ENCODE peak calls at places on chromosomes 2 and 18, in ten cellular contexts. H is T-cell; L is heart left ventricle; Y is NCI-H82; P is left ventricle myocardium superior; G is activated T-cell treated with anti-CD3 and anti-CD28 coated beads, Interleukin-2, amount 50 U/mL, for 72 hours; M is NAMALWA; C is fibroblast of the conjunctiva; Q is suprapubic skin; T is NCI-H1694 treated with DMSO at 0.1 percent for 48 hours. V is an unnamed sample.

GRCh38 chr18:78978336-78979057 is 1.1 kb upstream of the SALL3 start:
- DNase-seq in H (no peak), L (no peak), Y (no peak), T (no peak), P (no peak), M (no peak), C (no peak), Q (no peak), G (no peak), V (no peak)

GRCh38 chr2:142515493-142515892 is 362.0 kb upstream of the KYNU start:
- DNase-seq in C (no peak), T (no peak), L (no peak), P (no peak), Y (no peak), M (no peak), G (no peak), H (no peak), Q (no peak), V (no peak)

GRCh38 chr2:230879271-230879882 is 14.6 kb downstream of the ITM2C start:
- DNase-seq in Y (no peak), T (no peak), H (no peak), P (no peak), G (no peak), M (no peak), Q (no peak), L (peak; percentile 8), C (no peak), V (peak; percentile 25)

GRCh38 chr2:207512356-207512755 is 17.4 kb upstream of the CREB1 start:
- DNase-seq in L (no peak), P (no peak), M (no peak), T (no peak), H (no peak), Q (no peak), C (no peak), G (no peak), Y (no peak), V (no peak)

GRCh38 chr2:178187861-178188260 is 6.5 kb upstream of the OSBPL6 start:
- DNase-seq in P (no peak), C (no peak), T (no peak), G (no peak), Y (no peak), L (no peak), M (no peak), Q (no peak), H (no peak), V (no peak)

GRCh38 chr2:46984642-46985476 is 69.3 kb upstream of the MCFD2 start:
- DNase-seq in G (peak; percentile 60), P (peak; percentile 71), Y (no peak), H (no peak), T (no peak), C (peak; percentile 90), M (peak; percentile 65), L (peak; percentile 76), Q (peak; percentile 89), V (peak; percentile 80)

GRCh38 chr18:22286576-22286975 is 117.2 kb downstream of the GATA6 start:
- DNase-seq in Q (no peak), G (no peak), H (no peak), Y (no peak), C (no peak), L (no peak), M (no peak), P (peak; percentile 31), T (no peak), V (peak; percentile 62)

GRCh38 chr2:151569167-151569566 is 159.5 kb downstream of the RIF1 start:
- DNase-seq in T (no peak), Y (no peak), G (no peak), L (no peak), C (no peak), M (no peak), Q (no peak), P (no peak), H (no peak), V (no peak)

GRCh38 chr2:27264753-27265535 is 2.1 kb upstream of the SLC30A3 start:
- DNase-seq in Q (no peak), H (peak; percentile 21), T (peak; percentile 37), P (peak; percentile 85), L (peak; percentile 85), M (peak; percentile 49), Y (peak; percentile 88), C (no peak), G (peak; percentile 75), V (peak; percentile 53)

GRCh38 chr18:62403125-62403524 is 78.0 kb downstream of the TNFRSF11A start:
- DNase-seq in P (no peak), T (no peak), Y (no peak), L (no peak), H (no peak), G (no peak), M (no peak), Q (no peak), C (no peak), V (no peak)

GRCh38 chr18:22167471-22168151 is 1.8 kb upstream of the GATA6 start:
- DNase-seq in Q (no peak), T (no peak), G (no peak), P (peak; percentile 55), M (no peak), Y (peak; percentile 46), H (no peak), L (no peak), C (no peak), V (no peak)

GRCh38 chr18:43422483-43422882 is 145.2 kb upstream of the SYT4 start:
- DNase-seq in P (no peak), T (peak; percentile 51), G (no peak), Q (no peak), Y (peak; percentile 49), C (no peak), H (no peak), M (peak; percentile 4), L (no peak), V (no peak)

GRCh38 chr2:170425291-170425751 is 247.4 kb downstream of the MYO3B start:
- DNase-seq in P (no peak), H (no peak), Y (no peak), G (no peak), M (no peak), T (peak; percentile 29), Q (no peak), L (no peak), C (peak; percentile 76), V (no peak)

GRCh38 chr2:144642106-144642505 is 122.2 kb upstream of the ZEB2 start:
- DNase-seq in M (peak; percentile 26), H (no peak), C (no peak), T (no peak), G (no peak), L (no peak), P (no peak), Y (peak; percentile 65), Q (no peak), V (no peak)

GRCh38 chr2:240137596-240138274 is 1.6 kb upstream of the COPS9 start:
- DNase-seq in Q (peak; percentile 59), L (no peak), Y (no peak), H (no peak), G (no peak), P (peak; percentile 5), T (no peak), C (no peak), M (no peak), V (no peak)

GRCh38 chr2:67752964-67753363 is 309.8 kb downstream of the C1D start:
- DNase-seq in T (no peak), L (no peak), Y (no peak), C (no peak), H (no peak), M (no peak), P (no peak), G (no peak), Q (no peak), V (no peak)

GRCh38 chr2:693606-694005 is 16.4 kb upstream of the TMEM18 start:
- DNase-seq in Q (no peak), M (no peak), C (no peak), L (no peak), P (no peak), Y (no peak), H (no peak), G (no peak), T (no peak), V (no peak)

GRCh38 chr2:230227216-230227615 is 1.7 kb downstream of the SP140 start:
- DNase-seq in M (peak; percentile 34), T (no peak), L (no peak), Y (no peak), Q (no peak), C (no peak), P (no peak), G (no peak), H (no peak), V (no peak)

GRCh38 chr2:168286535-168286934 is 39.1 kb upstream of the STK39 start:
- DNase-seq in M (no peak), H (no peak), Y (no peak), L (no peak), P (no peak), G (no peak), Q (no peak), C (no peak), T (no peak), V (no peak)

GRCh38 chr2:161414385-161415040 is 1.6 kb upstream of the TBR1 start:
- DNase-seq in C (no peak), Y (peak; percentile 68), Q (no peak), H (no peak), G (peak; percentile 16), M (no peak), T (no peak), L (no peak), P (peak; percentile 41), V (no peak)

GRCh38 chr2:3098231-3098630 is 279.4 kb downstream of the EIPR1 start:
- DNase-seq in M (no peak), H (no peak), G (no peak), T (no peak), C (no peak), P (no peak), Q (no peak), Y (no peak), L (no peak), V (no peak)

GRCh38 chr2:238117199-238118154 is 17.3 kb downstream of the ESPNL start:
- DNase-seq in G (no peak), P (peak; percentile 28), Y (no peak), L (no peak), M (no peak), Q (no peak), T (no peak), C (no peak), H (no peak), V (no peak)

GRCh38 chr2:37566517-37566961 is 104.9 kb downstream of the CDC42EP3 start:
- DNase-seq in L (no peak), C (peak; percentile 44), M (no peak), Y (no peak), Q (no peak), P (no peak), G (no peak), T (no peak), H (no peak), V (no peak)

GRCh38 chr18:25399554-25399953 is 47.6 kb upstream of the ZNF521 start:
- DNase-seq in T (no peak), Y (no peak), M (no peak), P (no peak), C (no peak), Q (no peak), L (no peak), G (no peak), H (no peak), V (no peak)

GRCh38 chr2:30191831-30192271 is 39.5 kb upstream of the LBH start:
- DNase-seq in H (no peak), M (no peak), Y (no peak), G (no peak), P (no peak), L (no peak), C (no peak), Q (no peak), T (no peak), V (no peak)

GRCh38 chr2:73111300-73112025 is 1.3 kb downstream of the RAB11FIP5 start:
- DNase-seq in Q (no peak), C (no peak), H (no peak), L (peak; percentile 43), P (peak; percentile 38), G (peak; percentile 14), T (peak; percentile 15), M (peak; percentile 50), Y (peak; percentile 53), V (no peak)

GRCh38 chr2:19140463-19141208 is 217.8 kb downstream of the OSR1 start:
- DNase-seq in L (no peak), Y (peak; percentile 49), M (no peak), T (no peak), H (no peak), P (no peak), G (no peak), C (no peak), Q (no peak), V (no peak)

GRCh38 chr2:160293401-160293911 is 93.4 kb upstream of the ITGB6 start:
- DNase-seq in C (peak; percentile 79), H (no peak), M (no peak), P (no peak), L (no peak), T (no peak), Y (no peak), Q (no peak), G (no peak), V (no peak)

V was measured in ureter.